ENCODE peak calls at places on chromosomes 4 and X, in four cellular contexts. Z is WTC11, C is K562, R is HepG2. L is an unnamed sample.

GRCh38 chrX:100381613-100382012 is 28.5 kb downstream of the PCDH19 start:
- DNase-seq in C (no peak), Z (no peak), R (no peak), L (no peak)

GRCh38 chrX:13857804-13858203 is 40.9 kb upstream of the GPM6B start:
- DNase-seq in R (no peak), Z (no peak), C (no peak), L (no peak)

GRCh38 chr4:159009521-159009920 is 93.4 kb upstream of the RAPGEF2 start:
- DNase-seq in C (peak), R (no peak), Z (no peak), L (no peak)

GRCh38 chr4:14908635-14909034 is 93.6 kb upstream of the CPEB2 start:
- DNase-seq in R (no peak), C (no peak), Z (no peak), L (no peak)

GRCh38 chr4:176889776-176890175 is 97.1 kb upstream of the VEGFC start:
- DNase-seq in C (no peak), R (no peak), Z (no peak), L (no peak)

GRCh38 chr4:15562114-15562513 is 92.4 kb downstream of the CC2D2A start:
- DNase-seq in R (no peak), C (no peak), Z (no peak), L (no peak)

GRCh38 chr4:80187677-80188076 is 9.6 kb upstream of the PRDM8 start:
- DNase-seq in C (no peak), R (no peak), Z (no peak), L (no peak)

GRCh38 chr4:169854090-169854489 is 96.3 kb upstream of the HPF1 start:
- DNase-seq in Z (peak), R (no peak), C (no peak), L (no peak)

GRCh38 chr4:186738421-186738820 is 14.8 kb upstream of the FAT1 start:
- DNase-seq in R (no peak), C (no peak), Z (no peak), L (no peak)

GRCh38 chrX:17187301-17187836 is 187.6 kb upstream of the NHS start:
- DNase-seq in R (no peak), Z (no peak), C (no peak), L (no peak)

GRCh38 chr4:23660865-23661264 is 229.0 kb downstream of the PPARGC1A start:
- DNase-seq in C (no peak), R (no peak), Z (no peak), L (no peak)

GRCh38 chr4:14856076-14856926 is 146.0 kb upstream of the CPEB2 start:
- DNase-seq in C (peak), R (peak), Z (no peak), L (peak)

GRCh38 chr4:5631352-5632042 is 76.9 kb downstream of the EVC2 start:
- DNase-seq in R (no peak), Z (no peak), C (no peak), L (no peak)

GRCh38 chr4:106104276-106104675 is 209.0 kb downstream of the NPNT start:
- DNase-seq in R (no peak), C (no peak), Z (no peak), L (no peak)

GRCh38 chrX:8832582-8833378 is 31.6 kb upstream of the FAM9A start:
- DNase-seq in Z (no peak), C (no peak), R (no peak), L (no peak)

GRCh38 chr4:169133932-169134331 is 123.9 kb upstream of the CBR4 start:
- DNase-seq in Z (no peak), C (no peak), R (peak), L (no peak)

GRCh38 chrX:67636532-67636931 is 92.7 kb downstream of the AR start:
- DNase-seq in Z (no peak), C (no peak), R (no peak), L (no peak)

GRCh38 chrX:120857240-120857639 is 18.4 kb downstream of the CT47B1 start:
- DNase-seq in R (no peak), C (no peak), Z (peak), L (peak)

GRCh38 chrX:123975180-123975579 is 13.7 kb downstream of the STAG2 start:
- DNase-seq in R (no peak), C (no peak), Z (no peak), L (no peak)

GRCh38 chrX:14964500-14964899 is 91.3 kb downstream of the MOSPD2 start:
- DNase-seq in Z (no peak), R (no peak), C (no peak), L (peak)

GRCh38 chr4:170087163-170087700 is 2.5 kb downstream of the AADAT start:
- DNase-seq in Z (no peak), C (no peak), R (no peak), L (no peak)

GRCh38 chr4:38609614-38610013 is 54.4 kb upstream of the KLF3 start:
- DNase-seq in R (no peak), C (peak), Z (no peak), L (no peak)

GRCh38 chr4:4415107-4415805 is 28.4 kb downstream of the NSG1 start:
- DNase-seq in Z (no peak), R (no peak), C (no peak), L (no peak)

GRCh38 chrX:63506320-63506719 is 155.2 kb upstream of the SPIN4 start:
- DNase-seq in Z (no peak), R (peak), C (peak), L (no peak)

GRCh38 chrX:48676893-48677270 is 6.7 kb upstream of the WAS start:
- DNase-seq in Z (peak), C (no peak), R (no peak), L (no peak)

DNA sequence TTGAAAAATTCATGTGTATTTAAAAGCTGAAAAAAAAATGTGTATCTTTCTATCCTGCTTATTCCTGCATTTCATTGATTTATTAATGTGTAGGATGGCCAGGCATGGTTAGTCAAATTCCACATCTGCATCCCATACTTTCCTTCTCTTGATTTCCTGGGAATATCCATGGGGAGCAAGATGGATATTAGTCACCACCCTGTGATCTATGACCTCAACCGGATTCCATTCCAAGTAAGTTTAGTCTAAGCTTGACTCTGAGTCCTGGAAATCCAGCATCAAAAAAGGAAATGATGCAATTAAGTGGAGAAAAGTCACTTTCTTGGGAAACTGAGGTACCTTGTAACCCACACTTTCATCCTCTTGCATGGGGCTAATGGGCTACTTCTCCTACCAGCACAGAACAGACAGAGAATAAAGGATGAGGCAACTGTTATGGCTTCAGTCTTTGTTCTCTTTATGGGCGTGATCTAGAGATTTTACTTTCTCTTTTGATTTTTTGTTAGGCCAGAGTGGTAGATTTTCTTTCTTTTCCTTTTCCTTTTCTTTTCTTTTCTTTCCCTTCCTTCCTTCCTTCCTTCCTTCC is 17.1 kb upstream of the BEX4 start:
- DNase-seq in R (no peak), Z (no peak), C (no peak), L (no peak)
- TF ChIP-seq NR3C1 in R (no peak), Z (no peak), C (no peak), L (no peak)

GRCh38 chr4:3134201-3134600 is 59.7 kb downstream of the HTT start:
- DNase-seq in C (no peak), R (no peak), Z (no peak), L (no peak)

GRCh38 chr4:3137908-3138307 is 63.4 kb downstream of the HTT start:
- DNase-seq in Z (no peak), R (no peak), C (no peak), L (no peak)

GRCh38 chr4:3135155-3136011 is 60.9 kb downstream of the HTT start:
- DNase-seq in C (no peak), Z (no peak), R (peak), L (no peak)

GRCh38 chr4:3130826-3131225 is 56.3 kb downstream of the HTT start:
- DNase-seq in Z (no peak), C (no peak), R (no peak), L (no peak)

GRCh38 chr4:3136454-3136853 is 62.0 kb downstream of the HTT start:
- DNase-seq in C (no peak), R (no peak), Z (no peak), L (no peak)
- TF ChIP-seq CTCF in C (peak), R (no peak), Z (no peak), L (peak)

DNA sequence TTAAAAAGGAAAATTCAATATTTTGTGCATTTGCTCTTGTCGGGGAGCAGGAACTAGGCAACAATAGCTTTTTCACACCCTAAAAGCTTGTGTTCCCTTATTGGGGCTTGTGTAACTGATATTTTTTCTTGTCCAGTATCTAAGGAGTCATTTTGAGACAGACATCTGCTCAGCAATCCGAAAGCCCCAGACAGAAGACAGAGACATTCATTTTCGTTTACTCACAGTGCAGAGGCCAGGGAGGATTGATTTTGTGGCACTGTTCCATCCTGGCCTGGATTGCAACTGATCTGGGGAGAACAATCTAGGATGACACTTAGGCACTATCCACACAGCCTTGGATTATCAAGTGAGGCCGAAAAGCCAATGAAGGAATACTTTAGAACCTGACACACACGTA is 27.4 kb upstream of the PLAC1 start:
- DNase-seq in C (no peak), Z (no peak), R (no peak), L (no peak)
- TF ChIP-seq NR3C1 in C (no peak), Z (no peak), R (no peak), L (no peak)

GRCh38 chr4:122577808-122578781 is 42.8 kb downstream of the IL21 start:
- DNase-seq in Z (peak), R (peak), C (peak), L (peak)

GRCh38 chr4:122577189-122577553 is 43.7 kb downstream of the IL21 start:
- DNase-seq in R (no peak), C (no peak), Z (no peak), L (no peak)

GRCh38 chr4:122576261-122577188 is 44.3 kb downstream of the IL21 start:
- DNase-seq in C (peak), Z (no peak), R (peak), L (peak)
- TF ChIP-seq CTCF in C (peak), Z (peak), R (peak), L (peak)

GRCh38 chr4:26594778-26595177 is 10.9 kb downstream of the TBC1D19 start:
- DNase-seq in Z (no peak), C (no peak), R (no peak), L (no peak)

GRCh38 chr4:26589699-26590098 is 5.8 kb downstream of the TBC1D19 start:
- DNase-seq in Z (no peak), R (no peak), C (no peak), L (no peak)

GRCh38 chr4:26584725-26585124 is 841 bp downstream of the TBC1D19 start:
- DNase-seq in R (no peak), Z (no peak), C (no peak), L (no peak)

GRCh38 chr4:26594371-26594770 is 10.5 kb downstream of the TBC1D19 start:
- DNase-seq in C (no peak), Z (no peak), R (no peak), L (no peak)

DNA sequence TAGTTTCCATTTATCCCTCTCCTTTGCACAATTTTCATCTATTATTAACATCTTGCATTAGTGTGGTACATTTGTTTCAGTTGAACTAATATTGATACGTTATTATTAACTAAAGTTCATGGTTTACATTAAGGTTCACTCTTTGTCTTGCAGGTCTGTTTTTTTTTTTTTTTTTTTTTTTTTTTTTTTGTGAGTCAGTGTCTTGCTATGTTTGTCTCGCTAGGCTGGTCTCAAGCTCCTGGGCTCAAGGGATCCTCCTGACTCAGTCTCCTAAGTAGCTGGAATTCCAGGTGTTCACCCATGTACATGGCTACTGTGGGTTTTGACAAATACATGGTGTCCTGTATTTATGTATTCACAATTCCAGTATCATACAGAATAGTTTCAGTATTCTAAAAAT is 6.8 kb downstream of the TBC1D19 start:
- DNase-seq in Z (no peak), R (no peak), C (no peak), L (peak)
- TF ChIP-seq NR3C1 in Z (no peak), R (no peak), C (no peak), L (no peak)

GRCh38 chr4:128159967-128160366 is 98.9 kb downstream of the LARP1B start:
- DNase-seq in Z (no peak), R (no peak), C (no peak), L (no peak)
- TF ChIP-seq CTCF in Z (no peak), R (peak), C (no peak), L (no peak)

GRCh38 chr4:74217365-74217764 is 59.4 kb downstream of the MTHFD2L start:
- DNase-seq in Z (no peak), C (peak), R (no peak), L (no peak)
- TF ChIP-seq NR3C1 in Z (no peak), C (no peak), R (no peak), L (no peak)

GRCh38 chr4:128287871-128288688 is 467 bp upstream of the PGRMC2 start:
- DNase-seq in Z (peak), R (peak), C (peak), L (peak)
- TF ChIP-seq CTCF in Z (no peak), R (peak), C (peak), L (no peak)

GRCh38 chr4:56641494-56642051 is 39.5 kb downstream of the HOPX start:
- DNase-seq in Z (no peak), R (no peak), C (no peak), L (peak)
- TF ChIP-seq NR3C1 in Z (no peak), R (no peak), C (no peak), L (no peak)